ENCODE peak calls at places on chromosomes 6 and 20, in eight cellular contexts. N is stimulated activated CD8-positive, alpha-beta memory T cell treated with anti-CD3 and anti-CD28 coated beads, Interleukin-7, amount 100 ng/mL, for 1 hour; K is T-helper 2 cell; O is naive thymus-derived CD8-positive, alpha-beta T cell; R is activated CD8-positive, alpha-beta memory T cell treated with anti-CD3 and anti-CD28 coated beads for 48 hours; M is ELF-1; X is stimulated activated CD4-positive, alpha-beta T cell treated with anti-CD3 and anti-CD28 coated beads, Interleukin-12 subunit alpha, Interleukin-12 subunit beta, amount 100 ng/mL, for 48 hours; H is right cardiac atrium. G is an unnamed sample.

GRCh38 chr20:15811951-15812350 is 761.3 kb downstream of the KIF16B start:
- DNase-seq in O (no peak), X (no peak), H (no peak), R (no peak), N (no peak), K (no peak), M (no peak), G (no peak)

GRCh38 chr20:17448071-17448470 is 83.1 kb downstream of the BFSP1 start:
- DNase-seq in H (no peak), O (no peak), N (no peak), X (no peak), K (no peak), R (no peak), M (no peak), G (no peak)

GRCh38 chr6:130282234-130282995 is 59.7 kb upstream of the SAMD3 start:
- DNase-seq in K (no peak), X (peak; percentile 22), O (peak; percentile 30), N (no peak), H (no peak), M (no peak), R (no peak), G (no peak)

GRCh38 chr6:132919028-132919427 is 104.7 kb downstream of the RPS12 start:
- DNase-seq in K (no peak), X (no peak), M (no peak), O (no peak), R (no peak), N (no peak), H (no peak), G (no peak)

GRCh38 chr6:106804238-106805016 is 170.1 kb downstream of the CD24 start:
- DNase-seq in R (no peak), O (no peak), N (no peak), M (peak; percentile 71), K (no peak), X (no peak), H (no peak), G (no peak)

GRCh38 chr6:24990227-24990843 is 54.6 kb upstream of the RIPOR2 start:
- DNase-seq in N (no peak), M (no peak), R (no peak), H (no peak), O (no peak), K (no peak), X (no peak), G (no peak)

GRCh38 chr6:37205189-37205996 is 35.4 kb downstream of the PIM1 start:
- DNase-seq in M (no peak), N (no peak), R (no peak), X (no peak), K (no peak), H (no peak), O (no peak), G (no peak)

GRCh38 chr6:134814076-134814709 is 135.7 kb downstream of the ALDH8A1 start:
- DNase-seq in M (no peak), R (no peak), X (no peak), N (no peak), H (no peak), K (no peak), O (no peak), G (no peak)

GRCh38 chr6:158042245-158042798 is 60.7 kb downstream of the SYNJ2 start:
- DNase-seq in R (no peak), X (no peak), M (peak; percentile 76), K (no peak), N (no peak), H (peak; percentile 79), O (no peak), G (peak; percentile 71)

GRCh38 chr6:145148392-145149175 is 586.7 kb downstream of the EPM2A start:
- DNase-seq in K (no peak), X (no peak), H (no peak), M (peak; percentile 21), N (no peak), O (no peak), R (no peak), G (no peak)

GRCh38 chr6:5087389-5087788 is 2.2 kb downstream of the PPP1R3G start:
- DNase-seq in X (no peak), H (peak; percentile 49), O (no peak), R (no peak), N (no peak), M (peak; percentile 69), K (no peak), G (peak; percentile 46)

GRCh38 chr6:54481096-54481495 is 172.9 kb downstream of the TINAG start:
- DNase-seq in O (no peak), R (no peak), H (no peak), K (no peak), M (no peak), X (no peak), N (no peak), G (no peak)

GRCh38 chr6:134551245-134551960 is 233.5 kb upstream of the SGK1 start:
- DNase-seq in N (no peak), X (no peak), O (no peak), H (no peak), K (no peak), R (no peak), M (peak; percentile 63), G (no peak)

GRCh38 chr6:128600397-128600951 is 80.1 kb upstream of the PTPRK start:
- DNase-seq in X (no peak), H (no peak), R (no peak), O (no peak), M (no peak), N (no peak), K (no peak), G (no peak)

GRCh38 chr6:17156966-17157365 is 55.1 kb downstream of the STMND1 start:
- DNase-seq in N (no peak), M (no peak), R (no peak), H (no peak), O (no peak), K (no peak), X (no peak), G (no peak)